ENCODE peak calls at places on chromosome 14, in eight cellular contexts. J is fibroblast of lung, Z is GM23338, V is RWPE1, F is thoracic aorta, A is IMR-90, R is left ventricle myocardium inferior, L is uterus. N is an unnamed sample.

GRCh38 chr14:45212231-45212630 is 40.8 kb downstream of the MIS18BP1 start:
- DNase-seq in Z (peak; percentile 55), J (no peak), A (no peak), L (no peak), V (no peak), F (no peak), R (no peak), N (no peak)

GRCh38 chr14:71362920-71363584 is 455.8 kb downstream of the PCNX1 start:
- DNase-seq in J (peak; percentile 88), R (no peak), L (no peak), F (no peak), Z (no peak), A (peak; percentile 73), V (no peak), N (no peak)

GRCh38 chr14:74571901-74572828 is 39.9 kb downstream of the LTBP2 start:
- DNase-seq in V (peak; percentile 80), A (peak; percentile 100), F (no peak), R (no peak), Z (no peak), J (peak; percentile 98), L (peak; percentile 55), N (peak; percentile 47)

GRCh38 chr14:104795781-104796681 is 483 bp upstream of the AKT1 start:
- DNase-seq in L (peak; percentile 67), R (peak; percentile 75), J (no peak), Z (peak; percentile 54), A (no peak), F (no peak), V (peak; percentile 76), N (no peak)

GRCh38 chr14:78154827-78155226 is 15.3 kb upstream of the NRXN3 start:
- DNase-seq in A (no peak), V (no peak), F (no peak), Z (peak; percentile 61), J (no peak), R (no peak), L (no peak), N (no peak)

GRCh38 chr14:55354500-55354899 is 57.1 kb downstream of the ATG14 start:
- DNase-seq in F (no peak), Z (peak; percentile 89), R (peak; percentile 20), V (peak; percentile 54), L (peak; percentile 17), J (peak; percentile 66), A (peak; percentile 48), N (peak; percentile 59)

GRCh38 chr14:92914087-92914656 is 8.8 kb upstream of the CHGA start:
- DNase-seq in L (no peak), Z (peak; percentile 87), R (no peak), J (peak; percentile 5), F (no peak), A (peak; percentile 15), V (no peak), N (no peak)

GRCh38 chr14:55688566-55688965 is 108.6 kb downstream of the KTN1 start:
- DNase-seq in J (peak; percentile 6), L (no peak), V (no peak), R (no peak), Z (no peak), F (no peak), A (no peak), N (no peak)

GRCh38 chr14:26719514-26719913 is 121.7 kb upstream of the NOVA1 start:
- DNase-seq in L (no peak), Z (no peak), V (no peak), F (no peak), R (no peak), J (peak; percentile 29), A (peak; percentile 38), N (no peak)

GRCh38 chr14:56803816-56804535 is 6.3 kb downstream of the OTX2 start:
- DNase-seq in F (no peak), Z (peak; percentile 44), J (no peak), A (no peak), L (no peak), V (no peak), R (no peak), N (no peak)

GRCh38 chr14:101947577-101947903 is 16.8 kb upstream of the DYNC1H1 start:
- DNase-seq in R (no peak), V (no peak), F (no peak), J (no peak), A (no peak), Z (peak; percentile 11), L (no peak), N (no peak)

DNA sequence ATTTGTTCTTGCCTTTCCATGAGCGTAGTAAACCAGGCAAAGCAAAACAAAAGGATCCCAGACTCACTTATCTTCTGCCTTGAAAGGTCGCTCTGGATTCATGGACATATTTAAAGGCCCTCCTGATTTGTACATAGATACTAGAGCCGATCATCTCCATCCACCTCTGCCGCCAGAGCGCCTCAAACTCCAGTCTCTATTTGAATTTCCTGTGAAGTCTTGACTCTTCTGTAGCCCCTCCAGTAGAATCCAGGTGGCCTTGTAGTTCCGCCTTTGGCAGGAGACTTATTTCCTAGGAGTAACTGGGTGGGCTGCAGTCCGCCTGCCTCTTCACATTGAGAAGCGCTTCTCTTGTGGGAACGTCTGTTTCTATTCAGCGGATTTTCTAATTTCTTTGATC is 8.8 kb upstream of the SIX1 start:
- DNase-seq in V (no peak), L (no peak), Z (peak; percentile 50), F (no peak), A (no peak), J (no peak), R (no peak), N (no peak)
- H3K27ac ChIP-seq in V (no peak overlapping the region), L (no peak overlapping the region), Z (no peak overlapping the region), F (no peak overlapping the region), A (peak overlapping the region; percentile 96), J (no peak overlapping the region), R (no peak overlapping the region), N (peak overlapping the region; percentile 97)

DNA sequence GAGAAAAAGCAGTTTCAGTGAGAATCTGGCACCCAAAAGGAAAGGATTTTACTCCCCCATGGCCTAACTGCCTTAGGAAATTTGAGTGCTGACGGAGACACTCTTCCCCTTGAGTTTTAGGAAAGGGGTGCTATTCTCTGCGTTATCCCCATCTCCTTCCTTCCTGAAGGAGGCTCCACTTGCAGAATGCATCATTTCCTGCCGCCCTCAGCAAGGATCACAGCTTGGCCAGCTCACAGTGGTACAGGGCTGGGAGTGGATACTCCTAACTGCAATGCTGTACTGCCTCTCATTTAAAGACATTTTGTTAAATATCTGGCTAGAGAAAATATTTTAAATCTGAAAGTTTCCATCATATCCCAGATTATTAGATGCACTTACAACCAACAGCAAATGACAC is 33.0 kb downstream of the RDH12 start:
- DNase-seq in F (no peak), V (no peak), L (no peak), R (no peak), Z (peak; percentile 63), A (peak; percentile 20), J (no peak), N (no peak)
- TF ChIP-seq CTCF in F (no peak), V (no peak), L (no peak), R (peak; percentile 16), Z (peak; percentile 58), A (peak; percentile 11), J (peak; percentile 7), N (no peak)

GRCh38 chr14:65329481-65329880 is 83.0 kb upstream of the FUT8 start:
- DNase-seq in L (no peak), R (no peak), J (no peak), Z (no peak), A (no peak), F (no peak), V (no peak), N (no peak)
- H3K27ac ChIP-seq in L (no peak overlapping the region), R (no peak overlapping the region), J (no peak overlapping the region), Z (no peak overlapping the region), A (no peak overlapping the region), F (no peak overlapping the region), V (no peak overlapping the region), N (no peak overlapping the region)

DNA sequence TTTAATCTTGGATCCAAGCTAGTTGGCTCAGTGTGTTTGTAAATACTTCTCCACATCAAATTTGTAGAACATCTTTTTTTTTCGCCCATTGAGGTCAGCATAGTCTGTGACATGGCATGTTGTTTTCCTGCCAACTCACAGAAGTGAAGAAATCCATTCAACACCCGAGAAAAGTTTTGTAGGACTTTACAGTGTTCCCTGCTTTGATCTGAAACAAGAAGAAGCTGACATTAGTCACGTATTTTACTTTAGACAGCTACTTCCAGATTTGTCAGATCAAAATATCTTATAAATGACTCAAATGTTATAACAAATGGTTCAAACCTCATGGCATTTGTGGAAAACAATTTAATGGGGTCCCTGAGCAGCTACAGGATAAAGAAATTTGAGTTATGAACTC is 438.7 kb downstream of the EGLN3 start:
- DNase-seq in F (no peak), V (no peak), L (no peak), A (no peak), R (no peak), J (peak; percentile 61), Z (no peak), N (no peak)
- TF ChIP-seq CTCF in F (no peak), V (no peak), L (no peak), A (no peak), R (no peak), J (no peak), Z (no peak), N (no peak)

GRCh38 chr14:98015921-98016320 is 1218.7 kb downstream of the VRK1 start:
- DNase-seq in L (no peak), Z (no peak), F (no peak), A (no peak), R (no peak), J (no peak), V (no peak), N (no peak)
- H3K27ac ChIP-seq in L (no peak overlapping the region), Z (no peak overlapping the region), F (no peak overlapping the region), A (no peak overlapping the region), R (no peak overlapping the region), J (no peak overlapping the region), V (no peak overlapping the region), N (no peak overlapping the region)

N was measured in gastrocnemius medialis.